ENCODE peak calls at places on chromosomes 13 and 19, in six cellular contexts. H, Y, G, M, K and A are unnamed samples.

GRCh38 chr19:57363734-57364181 is 407 bp downstream of the TRAPPC2B start:
- DNase-seq in H (no peak), Y (no peak), G (peak), M (no peak), K (no peak), A (no peak)

GRCh38 chr13:101751488-101751887 is 299.0 kb downstream of the ITGBL1 start:
- DNase-seq in H (no peak), Y (no peak), G (peak), M (no peak), K (no peak), A (no peak)

GRCh38 chr19:33905937-33906577 is 109.4 kb downstream of the KCTD15 start:
- DNase-seq in H (peak), Y (no peak), G (no peak), M (peak), K (peak), A (no peak)

GRCh38 chr13:110499621-110500281 is 61.8 kb downstream of the RAB20 start:
- DNase-seq in H (no peak), Y (no peak), G (no peak), M (no peak), K (no peak), A (no peak)

GRCh38 chr13:110340812-110341444 is 33.8 kb downstream of the COL4A2 start:
- DNase-seq in H (peak), Y (peak), G (no peak), M (no peak), K (no peak), A (peak)

GRCh38 chr19:802888-803561 is 5.8 kb downstream of the PTBP1 start:
- DNase-seq in H (no peak), Y (no peak), G (no peak), M (no peak), K (no peak), A (no peak)

GRCh38 chr13:99198630-99199029 is 2.0 kb upstream of the UBAC2 start:
- DNase-seq in H (no peak), Y (no peak), G (no peak), M (no peak), K (no peak), A (no peak)

GRCh38 chr19:9729162-9729561 is 39.4 kb downstream of the ZNF846 start:
- DNase-seq in H (no peak), Y (no peak), G (no peak), M (no peak), K (no peak), A (no peak)

GRCh38 chr13:35672611-35673010 is 196.1 kb upstream of the MAB21L1 start:
- DNase-seq in H (no peak), Y (no peak), G (no peak), M (no peak), K (no peak), A (no peak)

GRCh38 chr19:51450730-51451307 is 7.4 kb downstream of the SIGLEC8 start:
- DNase-seq in H (no peak), Y (no peak), G (no peak), M (no peak), K (no peak), A (no peak)

GRCh38 chr13:40666905-40667621 is 622 bp upstream of the FOXO1 start:
- DNase-seq in H (peak), Y (peak), G (peak), M (peak), K (peak), A (no peak)

GRCh38 chr13:32650705-32651311 is 64.6 kb downstream of the PDS5B start:
- DNase-seq in H (peak), Y (peak), G (no peak), M (peak), K (peak), A (peak)

GRCh38 chr19:58575183-58576041 is 2.3 kb upstream of the MZF1 start:
- DNase-seq in H (peak), Y (peak), G (peak), M (peak), K (peak), A (peak)